ENCODE peak calls at places on chromosomes 12 and 14, in six cellular contexts. One of them, this sample, is unnamed.

GRCh38 chr14:100159107-100159864 is at the start of gene DEGS2:
- DNase-seq in suprapubic skin: no peak
- DNase-seq in heart right ventricle: no peak
- DNase-seq in fibroblast of lung: no peak
- DNase-seq in heart left ventricle: no peak
- DNase-seq in adrenal gland: no peak
- DNase-seq in this sample: no peak

GRCh38 chr14:73249564-73250316 is 12.4 kb downstream of the PAPLN start:
- DNase-seq in suprapubic skin: no peak
- DNase-seq in heart right ventricle: no peak
- DNase-seq in fibroblast of lung: no peak
- DNase-seq in heart left ventricle: no peak
- DNase-seq in adrenal gland: no peak
- DNase-seq in this sample: no peak

GRCh38 chr12:40768125-40768864 is 76.1 kb downstream of the CNTN1 start:
- DNase-seq in suprapubic skin: no peak
- DNase-seq in heart right ventricle: no peak
- DNase-seq in fibroblast of lung: no peak
- DNase-seq in heart left ventricle: no peak
- DNase-seq in adrenal gland: no peak
- DNase-seq in this sample: no peak

GRCh38 chr12:55715169-55715764 is 579 bp upstream of the BLOC1S1 start:
- DNase-seq in suprapubic skin: no peak
- DNase-seq in heart right ventricle: no peak
- DNase-seq in fibroblast of lung: peak
- DNase-seq in heart left ventricle: no peak
- DNase-seq in adrenal gland: no peak
- DNase-seq in this sample: no peak

GRCh38 chr12:3552726-3553045 is 61.7 kb downstream of the PRMT8 start:
- DNase-seq in suprapubic skin: no peak
- DNase-seq in heart right ventricle: peak
- DNase-seq in fibroblast of lung: no peak
- DNase-seq in heart left ventricle: no peak
- DNase-seq in adrenal gland: no peak
- DNase-seq in this sample: no peak

GRCh38 chr14:89138846-89139245 is 278.2 kb downstream of the FOXN3 start:
- DNase-seq in suprapubic skin: no peak
- DNase-seq in heart right ventricle: no peak
- DNase-seq in fibroblast of lung: peak
- DNase-seq in heart left ventricle: no peak
- DNase-seq in adrenal gland: no peak
- DNase-seq in this sample: no peak

GRCh38 chr12:97396989-97397388 is 65.6 kb upstream of the RMST start:
- DNase-seq in suprapubic skin: no peak
- DNase-seq in heart right ventricle: no peak
- DNase-seq in fibroblast of lung: no peak
- DNase-seq in heart left ventricle: no peak
- DNase-seq in adrenal gland: no peak
- DNase-seq in this sample: no peak

GRCh38 chr14:68979722-68980552 is 835 bp upstream of the ACTN1 start:
- DNase-seq in suprapubic skin: peak
- DNase-seq in heart right ventricle: peak
- DNase-seq in fibroblast of lung: peak
- DNase-seq in heart left ventricle: peak
- DNase-seq in adrenal gland: peak
- DNase-seq in this sample: no peak

GRCh38 chr12:103771466-103771865 is 69.6 kb downstream of the NT5DC3 start:
- DNase-seq in suprapubic skin: no peak
- DNase-seq in heart right ventricle: no peak
- DNase-seq in fibroblast of lung: peak
- DNase-seq in heart left ventricle: no peak
- DNase-seq in adrenal gland: peak
- DNase-seq in this sample: peak

GRCh38 chr14:67389261-67389660 is 22.7 kb downstream of the PLEK2 start:
- DNase-seq in suprapubic skin: no peak
- DNase-seq in heart right ventricle: no peak
- DNase-seq in fibroblast of lung: no peak
- DNase-seq in heart left ventricle: no peak
- DNase-seq in adrenal gland: no peak
- DNase-seq in this sample: no peak

GRCh38 chr12:78441737-78442453 is 422.7 kb upstream of the SYT1 start:
- DNase-seq in suprapubic skin: no peak
- DNase-seq in heart right ventricle: no peak
- DNase-seq in fibroblast of lung: peak
- DNase-seq in heart left ventricle: no peak
- DNase-seq in adrenal gland: no peak
- DNase-seq in this sample: no peak

GRCh38 chr12:115956674-115957073 is 320.8 kb downstream of the MED13L start:
- DNase-seq in suprapubic skin: no peak
- DNase-seq in heart right ventricle: no peak
- DNase-seq in fibroblast of lung: no peak
- DNase-seq in heart left ventricle: no peak
- DNase-seq in adrenal gland: no peak
- DNase-seq in this sample: no peak

GRCh38 chr12:40969796-40970195 is 218.3 kb upstream of the PDZRN4 start:
- DNase-seq in suprapubic skin: no peak
- DNase-seq in heart right ventricle: no peak
- DNase-seq in fibroblast of lung: no peak
- DNase-seq in heart left ventricle: no peak
- DNase-seq in adrenal gland: no peak
- DNase-seq in this sample: no peak

GRCh38 chr12:89709994-89710872 is 1.6 kb upstream of the ATP2B1 start:
- DNase-seq in suprapubic skin: peak
- DNase-seq in heart right ventricle: peak
- DNase-seq in fibroblast of lung: no peak
- DNase-seq in heart left ventricle: peak
- DNase-seq in adrenal gland: peak
- DNase-seq in this sample: peak

GRCh38 chr12:124713436-124714082 is 146.1 kb upstream of the NCOR2 start:
- DNase-seq in suprapubic skin: no peak
- DNase-seq in heart right ventricle: no peak
- DNase-seq in fibroblast of lung: peak
- DNase-seq in heart left ventricle: peak
- DNase-seq in adrenal gland: peak
- DNase-seq in this sample: no peak

GRCh38 chr14:71290960-71291466 is 383.8 kb downstream of the PCNX1 start:
- DNase-seq in suprapubic skin: no peak
- DNase-seq in heart right ventricle: no peak
- DNase-seq in fibroblast of lung: peak
- DNase-seq in heart left ventricle: no peak
- DNase-seq in adrenal gland: peak
- DNase-seq in this sample: no peak

GRCh38 chr12:57761391-57761998 is 5.4 kb downstream of the CYP27B1 start:
- DNase-seq in suprapubic skin: no peak
- DNase-seq in heart right ventricle: no peak
- DNase-seq in fibroblast of lung: no peak
- DNase-seq in heart left ventricle: no peak
- DNase-seq in adrenal gland: no peak
- DNase-seq in this sample: no peak

GRCh38 chr12:49287876-49288275 is 7.1 kb upstream of the PRPH start:
- DNase-seq in suprapubic skin: no peak
- DNase-seq in heart right ventricle: no peak
- DNase-seq in fibroblast of lung: no peak
- DNase-seq in heart left ventricle: no peak
- DNase-seq in adrenal gland: no peak
- DNase-seq in this sample: no peak

GRCh38 chr12:75196865-75197264 is 12.8 kb downstream of the KCNC2 start:
- DNase-seq in suprapubic skin: no peak
- DNase-seq in heart right ventricle: no peak
- DNase-seq in fibroblast of lung: peak
- DNase-seq in heart left ventricle: no peak
- DNase-seq in adrenal gland: no peak
- DNase-seq in this sample: no peak

GRCh38 chr14:32621585-32621984 is 292.5 kb downstream of the AKAP6 start:
- DNase-seq in suprapubic skin: no peak
- DNase-seq in heart right ventricle: no peak
- DNase-seq in fibroblast of lung: no peak
- DNase-seq in heart left ventricle: no peak
- DNase-seq in adrenal gland: no peak
- DNase-seq in this sample: no peak

GRCh38 chr12:47576256-47576655 is 129.6 kb downstream of the RPAP3 start:
- DNase-seq in suprapubic skin: no peak
- DNase-seq in heart right ventricle: no peak
- DNase-seq in fibroblast of lung: no peak
- DNase-seq in heart left ventricle: no peak
- DNase-seq in adrenal gland: no peak
- DNase-seq in this sample: peak

GRCh38 chr14:76941544-76942287 is 86.8 kb downstream of the IRF2BPL start:
- DNase-seq in suprapubic skin: no peak
- DNase-seq in heart right ventricle: no peak
- DNase-seq in fibroblast of lung: no peak
- DNase-seq in heart left ventricle: no peak
- DNase-seq in adrenal gland: no peak
- DNase-seq in this sample: no peak

GRCh38 chr12:31206038-31206670 is 119.8 kb downstream of the SINHCAF start:
- DNase-seq in suprapubic skin: no peak
- DNase-seq in heart right ventricle: no peak
- DNase-seq in fibroblast of lung: peak
- DNase-seq in heart left ventricle: no peak
- DNase-seq in adrenal gland: peak
- DNase-seq in this sample: no peak

DNA sequence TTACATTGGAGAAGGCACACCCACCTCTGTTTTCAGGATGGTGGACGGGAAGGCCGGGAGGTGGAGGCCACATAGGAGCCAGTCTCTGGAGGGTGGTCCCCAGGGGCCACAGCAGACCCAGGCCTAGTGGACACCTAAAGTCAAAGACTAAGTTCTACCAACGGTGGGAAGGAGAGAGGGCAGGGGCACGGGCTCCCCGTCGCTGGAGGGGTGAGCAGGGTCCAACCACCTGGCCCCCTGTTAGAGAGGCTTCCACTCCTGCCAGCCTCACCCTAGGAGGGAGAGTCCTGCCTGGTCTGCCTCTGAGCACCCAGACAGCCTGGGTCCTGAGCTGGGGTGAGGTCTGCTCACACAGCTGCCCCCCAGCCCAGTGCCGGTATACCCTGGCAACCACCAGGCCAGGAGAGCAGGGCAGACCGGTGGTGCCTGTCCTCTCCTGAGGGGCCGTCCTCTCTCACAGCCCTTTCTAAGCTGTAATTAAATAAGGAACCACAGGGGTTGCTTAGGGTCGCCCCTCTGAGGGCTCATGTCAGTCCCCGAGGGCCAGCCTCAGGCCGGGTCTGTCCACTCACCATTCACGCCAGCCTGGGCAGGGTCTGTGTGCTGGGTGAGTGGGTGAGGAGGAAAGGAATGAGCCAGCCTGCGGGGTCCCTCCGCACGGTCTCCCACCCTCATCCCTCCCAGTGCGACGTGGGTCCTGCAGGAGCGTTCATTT is 2.3 kb downstream of the INF2 start:
- DNase-seq in suprapubic skin: no peak
- DNase-seq in heart right ventricle: no peak
- DNase-seq in fibroblast of lung: no peak
- DNase-seq in heart left ventricle: no peak
- DNase-seq in adrenal gland: no peak
- DNase-seq in this sample: no peak
- H3K27ac ChIP-seq in suprapubic skin: no peak
- H3K27ac ChIP-seq in heart right ventricle: peak
- H3K27ac ChIP-seq in fibroblast of lung: no peak
- H3K27ac ChIP-seq in heart left ventricle: no peak
- H3K27ac ChIP-seq in adrenal gland: no peak
- H3K27ac ChIP-seq in this sample: peak

GRCh38 chr12:93616584-93617101 is 44.2 kb downstream of the SOCS2 start:
- DNase-seq in suprapubic skin: no peak
- DNase-seq in heart right ventricle: no peak
- DNase-seq in fibroblast of lung: peak
- DNase-seq in heart left ventricle: no peak
- DNase-seq in adrenal gland: no peak
- DNase-seq in this sample: no peak
- H3K27ac ChIP-seq in suprapubic skin: no peak
- H3K27ac ChIP-seq in heart right ventricle: no peak
- H3K27ac ChIP-seq in fibroblast of lung: peak
- H3K27ac ChIP-seq in heart left ventricle: no peak
- H3K27ac ChIP-seq in adrenal gland: no peak
- H3K27ac ChIP-seq in this sample: no peak

GRCh38 chr12:62712561-62712960 is 222.4 kb downstream of the PPM1H start:
- DNase-seq in suprapubic skin: no peak
- DNase-seq in heart right ventricle: no peak
- DNase-seq in fibroblast of lung: no peak
- DNase-seq in heart left ventricle: no peak
- DNase-seq in adrenal gland: no peak
- DNase-seq in this sample: no peak

GRCh38 chr12:62713723-62714122 is 221.2 kb downstream of the PPM1H start:
- DNase-seq in suprapubic skin: no peak
- DNase-seq in heart right ventricle: no peak
- DNase-seq in fibroblast of lung: no peak
- DNase-seq in heart left ventricle: no peak
- DNase-seq in adrenal gland: no peak
- DNase-seq in this sample: no peak

GRCh38 chr12:62711626-62712305 is 223.2 kb downstream of the PPM1H start:
- DNase-seq in suprapubic skin: no peak
- DNase-seq in heart right ventricle: no peak
- DNase-seq in fibroblast of lung: peak
- DNase-seq in heart left ventricle: no peak
- DNase-seq in adrenal gland: no peak
- DNase-seq in this sample: no peak

GRCh38 chr12:62714409-62715075 is 220.4 kb downstream of the PPM1H start:
- DNase-seq in suprapubic skin: no peak
- DNase-seq in heart right ventricle: peak
- DNase-seq in fibroblast of lung: no peak
- DNase-seq in heart left ventricle: peak
- DNase-seq in adrenal gland: no peak
- DNase-seq in this sample: no peak

DNA sequence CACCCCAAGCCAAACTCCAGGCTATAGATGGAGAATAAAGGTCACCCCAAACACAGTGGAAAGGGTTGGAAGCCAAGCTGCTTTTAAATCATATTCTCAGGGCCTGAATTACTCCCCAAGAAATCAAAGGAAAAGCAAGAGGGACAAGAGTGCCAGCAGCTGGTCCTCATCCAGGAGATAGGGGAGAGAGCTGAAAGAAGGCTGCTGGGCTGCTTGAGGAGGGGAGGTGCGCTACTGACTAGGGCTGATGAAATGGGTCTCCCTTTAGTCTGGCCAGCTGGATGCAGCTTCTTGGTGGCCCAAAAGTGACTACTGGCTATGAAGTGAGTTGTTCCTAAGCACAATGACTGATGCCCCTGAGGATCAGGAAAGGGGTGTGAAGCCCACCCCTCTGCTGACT is 221.8 kb downstream of the PPM1H start:
- DNase-seq in suprapubic skin: no peak
- DNase-seq in heart right ventricle: no peak
- DNase-seq in fibroblast of lung: no peak
- DNase-seq in heart left ventricle: no peak
- DNase-seq in adrenal gland: no peak
- DNase-seq in this sample: no peak
- H3K27ac ChIP-seq in suprapubic skin: no peak
- H3K27ac ChIP-seq in heart right ventricle: no peak
- H3K27ac ChIP-seq in fibroblast of lung: no peak
- H3K27ac ChIP-seq in heart left ventricle: peak
- H3K27ac ChIP-seq in adrenal gland: no peak
- H3K27ac ChIP-seq in this sample: no peak

DNA sequence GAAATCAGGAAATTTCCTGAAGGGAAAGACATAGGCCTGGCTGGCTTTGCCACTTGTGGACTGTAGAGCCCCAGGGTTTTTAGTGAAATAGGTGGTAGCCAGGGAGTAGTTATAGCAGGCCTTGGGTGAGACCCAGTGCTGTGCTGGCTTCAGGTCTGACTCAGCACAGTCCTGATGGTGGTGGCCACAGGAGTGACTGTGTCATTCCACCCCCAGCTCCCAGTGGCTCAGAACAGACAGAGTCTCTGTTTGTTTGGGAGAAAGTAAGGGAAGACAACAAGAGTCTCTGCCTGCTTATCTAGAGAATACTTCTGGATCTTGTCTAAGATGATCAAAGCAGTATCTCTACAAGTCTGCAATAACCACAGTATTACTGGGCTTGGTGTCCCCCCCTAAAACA is 27.5 kb upstream of the OR6J1 start:
- DNase-seq in suprapubic skin: no peak
- DNase-seq in heart right ventricle: no peak
- DNase-seq in fibroblast of lung: no peak
- DNase-seq in heart left ventricle: no peak
- DNase-seq in adrenal gland: no peak
- DNase-seq in this sample: no peak
- H3K27ac ChIP-seq in suprapubic skin: no peak
- H3K27ac ChIP-seq in heart right ventricle: no peak
- H3K27ac ChIP-seq in fibroblast of lung: no peak
- H3K27ac ChIP-seq in heart left ventricle: no peak
- H3K27ac ChIP-seq in adrenal gland: no peak
- H3K27ac ChIP-seq in this sample: no peak

This sample was measured in caudate nucleus.